ENCODE peak calls at places on chromosomes 12 and 14, in six cellular contexts. K is AG09319, H is EH, S is iPS-NIHi11, A is astrocyte of the spinal cord, N is transverse colon. Z is an unnamed sample.

GRCh38 chr12:102427542-102427923 is 52.8 kb downstream of the IGF1 start:
- DNase-seq in N (no peak), K (no peak), H (no peak), A (no peak), S (no peak), Z (no peak)

GRCh38 chr14:32913725-32914124 is 25.0 kb upstream of the NPAS3 start:
- DNase-seq in A (peak), H (no peak), K (no peak), N (no peak), S (peak), Z (no peak)

GRCh38 chr12:31227401-31227981 is 98.5 kb downstream of the SINHCAF start:
- DNase-seq in S (no peak), K (no peak), A (no peak), N (no peak), H (no peak), Z (no peak)

GRCh38 chr14:23171251-23171975 is 12.0 kb downstream of the SLC7A8 start:
- DNase-seq in K (peak), A (peak), S (no peak), N (no peak), H (peak), Z (no peak)

GRCh38 chr12:69816082-69816481 is 8.9 kb upstream of the MYRFL start:
- DNase-seq in S (no peak), H (no peak), N (no peak), A (no peak), K (no peak), Z (no peak)

GRCh38 chr14:73462078-73462715 is 3.9 kb upstream of the NUMB start:
- DNase-seq in H (peak), S (no peak), K (peak), A (peak), N (peak), Z (peak)

GRCh38 chr14:102043251-102044025 is 43.4 kb downstream of the HSP90AA1 start:
- DNase-seq in K (no peak), A (no peak), N (no peak), S (no peak), H (peak), Z (no peak)

GRCh38 chr14:106605548-106606448 is 1079.4 kb downstream of the TMEM121 start:
- DNase-seq in H (no peak), N (peak), S (peak), A (no peak), K (no peak), Z (peak)

GRCh38 chr12:88172844-88173407 is 30.8 kb downstream of the TMTC3 start:
- DNase-seq in S (no peak), A (peak), H (peak), K (no peak), N (no peak), Z (no peak)

GRCh38 chr14:24911324-24912095 is 138.4 kb downstream of the STXBP6 start:
- DNase-seq in K (peak), S (no peak), A (peak), N (no peak), H (peak), Z (no peak)

GRCh38 chr14:90681889-90682429 is 134.3 kb downstream of the TTC7B start:
- DNase-seq in A (no peak), H (no peak), K (no peak), N (peak), S (no peak), Z (no peak)